ENCODE peak calls at places on chromosomes 1 and 21, in nine cellular contexts. One of them, this sample, is unnamed.

GRCh38 chr1:102593276-102593675 is 515.0 kb downstream of the COL11A1 start:
- DNase-seq in heart right ventricle: no peak
- DNase-seq in OCI-LY7: no peak
- DNase-seq in AG10803: no peak
- DNase-seq in foreskin fibroblast: no peak
- DNase-seq in left ventricle myocardium inferior: no peak
- DNase-seq in body of pancreas: no peak
- DNase-seq in HepG2: no peak
- DNase-seq in fibroblast of the aortic adventitia: no peak
- DNase-seq in this sample: no peak

GRCh38 chr1:59143824-59144223 is 153.1 kb upstream of the FGGY start:
- DNase-seq in fibroblast of the aortic adventitia: peak; percentile 78
- DNase-seq in OCI-LY7: no peak
- DNase-seq in foreskin fibroblast: peak; percentile 68
- DNase-seq in HepG2: no peak
- DNase-seq in left ventricle myocardium inferior: no peak
- DNase-seq in AG10803: peak; percentile 77
- DNase-seq in heart right ventricle: no peak
- DNase-seq in body of pancreas: no peak
- DNase-seq in this sample: no peak

GRCh38 chr1:89974701-89975470 is 20.0 kb upstream of the ZNF326 start:
- DNase-seq in left ventricle myocardium inferior: no peak
- DNase-seq in foreskin fibroblast: peak; percentile 87
- DNase-seq in heart right ventricle: no peak
- DNase-seq in OCI-LY7: no peak
- DNase-seq in body of pancreas: no peak
- DNase-seq in fibroblast of the aortic adventitia: peak; percentile 92
- DNase-seq in HepG2: peak; percentile 28
- DNase-seq in AG10803: peak; percentile 90
- DNase-seq in this sample: no peak

GRCh38 chr1:75588779-75589475 is 22.0 kb downstream of the SLC44A5 start:
- DNase-seq in HepG2: no peak
- DNase-seq in heart right ventricle: no peak
- DNase-seq in left ventricle myocardium inferior: no peak
- DNase-seq in OCI-LY7: no peak
- DNase-seq in AG10803: no peak
- DNase-seq in foreskin fibroblast: no peak
- DNase-seq in fibroblast of the aortic adventitia: no peak
- DNase-seq in body of pancreas: no peak
- DNase-seq in this sample: no peak

GRCh38 chr1:89125571-89126233 is at the start of gene GBP2:
- DNase-seq in body of pancreas: no peak
- DNase-seq in HepG2: peak; percentile 66
- DNase-seq in AG10803: peak; percentile 68
- DNase-seq in left ventricle myocardium inferior: no peak
- DNase-seq in heart right ventricle: no peak
- DNase-seq in OCI-LY7: no peak
- DNase-seq in foreskin fibroblast: peak; percentile 72
- DNase-seq in fibroblast of the aortic adventitia: peak; percentile 77
- DNase-seq in this sample: peak; percentile 33

GRCh38 chr1:236421022-236421421 is 26.9 kb downstream of the EDARADD start:
- DNase-seq in foreskin fibroblast: no peak
- DNase-seq in HepG2: peak; percentile 76
- DNase-seq in left ventricle myocardium inferior: no peak
- DNase-seq in AG10803: peak; percentile 30
- DNase-seq in heart right ventricle: no peak
- DNase-seq in body of pancreas: no peak
- DNase-seq in OCI-LY7: no peak
- DNase-seq in fibroblast of the aortic adventitia: no peak
- DNase-seq in this sample: peak; percentile 5

GRCh38 chr1:223363856-223364684 is at the start of gene SUSD4:
- DNase-seq in heart right ventricle: peak; percentile 42
- DNase-seq in OCI-LY7: peak; percentile 62
- DNase-seq in left ventricle myocardium inferior: peak; percentile 42
- DNase-seq in fibroblast of the aortic adventitia: no peak
- DNase-seq in AG10803: no peak
- DNase-seq in HepG2: no peak
- DNase-seq in body of pancreas: peak; percentile 72
- DNase-seq in foreskin fibroblast: peak; percentile 17
- DNase-seq in this sample: no peak

GRCh38 chr1:20476260-20477038 is 9.6 kb downstream of the CAMK2N1 start:
- DNase-seq in fibroblast of the aortic adventitia: peak; percentile 22
- DNase-seq in AG10803: no peak
- DNase-seq in HepG2: peak; percentile 93
- DNase-seq in foreskin fibroblast: peak; percentile 63
- DNase-seq in body of pancreas: peak; percentile 35
- DNase-seq in heart right ventricle: peak; percentile 36
- DNase-seq in OCI-LY7: no peak
- DNase-seq in left ventricle myocardium inferior: peak; percentile 44
- DNase-seq in this sample: no peak

GRCh38 chr1:228307218-228308023 is 99.2 kb downstream of the TRIM11 start:
- DNase-seq in foreskin fibroblast: no peak
- DNase-seq in body of pancreas: peak; percentile 8
- DNase-seq in heart right ventricle: no peak
- DNase-seq in OCI-LY7: no peak
- DNase-seq in left ventricle myocardium inferior: peak; percentile 14
- DNase-seq in AG10803: no peak
- DNase-seq in fibroblast of the aortic adventitia: no peak
- DNase-seq in HepG2: no peak
- DNase-seq in this sample: no peak

GRCh38 chr21:21268885-21269284 is 270.7 kb downstream of the NCAM2 start:
- DNase-seq in foreskin fibroblast: no peak
- DNase-seq in left ventricle myocardium inferior: no peak
- DNase-seq in OCI-LY7: no peak
- DNase-seq in fibroblast of the aortic adventitia: no peak
- DNase-seq in HepG2: no peak
- DNase-seq in heart right ventricle: no peak
- DNase-seq in AG10803: no peak
- DNase-seq in body of pancreas: no peak
- DNase-seq in this sample: no peak

GRCh38 chr1:64874664-64875063 is 91.7 kb downstream of the JAK1 start:
- DNase-seq in OCI-LY7: no peak
- DNase-seq in left ventricle myocardium inferior: no peak
- DNase-seq in heart right ventricle: no peak
- DNase-seq in foreskin fibroblast: no peak
- DNase-seq in AG10803: no peak
- DNase-seq in HepG2: no peak
- DNase-seq in fibroblast of the aortic adventitia: no peak
- DNase-seq in body of pancreas: no peak
- DNase-seq in this sample: no peak

GRCh38 chr1:168535536-168535935 is 8.3 kb downstream of the XCL2 start:
- DNase-seq in fibroblast of the aortic adventitia: no peak
- DNase-seq in HepG2: no peak
- DNase-seq in OCI-LY7: no peak
- DNase-seq in left ventricle myocardium inferior: no peak
- DNase-seq in foreskin fibroblast: no peak
- DNase-seq in body of pancreas: no peak
- DNase-seq in AG10803: no peak
- DNase-seq in heart right ventricle: no peak
- DNase-seq in this sample: no peak

GRCh38 chr1:208107817-208108608 is 136.2 kb downstream of the PLXNA2 start:
- DNase-seq in left ventricle myocardium inferior: no peak
- DNase-seq in heart right ventricle: no peak
- DNase-seq in AG10803: peak; percentile 61
- DNase-seq in fibroblast of the aortic adventitia: peak; percentile 67
- DNase-seq in OCI-LY7: no peak
- DNase-seq in foreskin fibroblast: peak; percentile 83
- DNase-seq in HepG2: no peak
- DNase-seq in body of pancreas: no peak
- DNase-seq in this sample: no peak

GRCh38 chr1:65924471-65924870 is 131.8 kb downstream of the PDE4B start:
- DNase-seq in left ventricle myocardium inferior: no peak
- DNase-seq in heart right ventricle: no peak
- DNase-seq in HepG2: no peak
- DNase-seq in OCI-LY7: no peak
- DNase-seq in fibroblast of the aortic adventitia: peak; percentile 88
- DNase-seq in AG10803: peak; percentile 65
- DNase-seq in body of pancreas: no peak
- DNase-seq in foreskin fibroblast: peak; percentile 69
- DNase-seq in this sample: peak; percentile 50

GRCh38 chr21:42108941-42109340 is 37.8 kb downstream of the UMODL1 start:
- DNase-seq in left ventricle myocardium inferior: no peak
- DNase-seq in fibroblast of the aortic adventitia: peak; percentile 45
- DNase-seq in OCI-LY7: no peak
- DNase-seq in body of pancreas: no peak
- DNase-seq in AG10803: peak; percentile 27
- DNase-seq in foreskin fibroblast: no peak
- DNase-seq in heart right ventricle: no peak
- DNase-seq in HepG2: no peak
- DNase-seq in this sample: no peak

GRCh38 chr1:51750729-51751128 is 127.8 kb downstream of the NRDC start:
- DNase-seq in OCI-LY7: no peak
- DNase-seq in heart right ventricle: no peak
- DNase-seq in left ventricle myocardium inferior: no peak
- DNase-seq in fibroblast of the aortic adventitia: no peak
- DNase-seq in HepG2: no peak
- DNase-seq in foreskin fibroblast: peak; percentile 66
- DNase-seq in AG10803: no peak
- DNase-seq in body of pancreas: no peak
- DNase-seq in this sample: no peak

GRCh38 chr1:66333463-66334232 is 200.3 kb upstream of the SGIP1 start:
- DNase-seq in fibroblast of the aortic adventitia: no peak
- DNase-seq in foreskin fibroblast: peak; percentile 30
- DNase-seq in HepG2: no peak
- DNase-seq in left ventricle myocardium inferior: peak; percentile 38
- DNase-seq in heart right ventricle: peak; percentile 79
- DNase-seq in OCI-LY7: peak; percentile 47
- DNase-seq in AG10803: no peak
- DNase-seq in body of pancreas: no peak
- DNase-seq in this sample: no peak

GRCh38 chr1:21507511-21508270 is 1.5 kb upstream of the ALPL start:
- DNase-seq in left ventricle myocardium inferior: no peak
- DNase-seq in OCI-LY7: no peak
- DNase-seq in foreskin fibroblast: no peak
- DNase-seq in AG10803: no peak
- DNase-seq in fibroblast of the aortic adventitia: no peak
- DNase-seq in HepG2: no peak
- DNase-seq in heart right ventricle: no peak
- DNase-seq in body of pancreas: no peak
- DNase-seq in this sample: no peak

GRCh38 chr1:216600730-216601426 is 122.4 kb downstream of the ESRRG start:
- DNase-seq in left ventricle myocardium inferior: peak; percentile 73
- DNase-seq in HepG2: peak; percentile 18
- DNase-seq in fibroblast of the aortic adventitia: peak; percentile 64
- DNase-seq in OCI-LY7: no peak
- DNase-seq in AG10803: peak; percentile 71
- DNase-seq in body of pancreas: peak; percentile 74
- DNase-seq in foreskin fibroblast: peak; percentile 91
- DNase-seq in heart right ventricle: peak; percentile 75
- DNase-seq in this sample: peak; percentile 9

GRCh38 chr1:246280551-246280950 is 226.5 kb downstream of the SMYD3 start:
- DNase-seq in OCI-LY7: no peak
- DNase-seq in AG10803: peak; percentile 37
- DNase-seq in body of pancreas: no peak
- DNase-seq in HepG2: peak; percentile 12
- DNase-seq in foreskin fibroblast: peak; percentile 55
- DNase-seq in fibroblast of the aortic adventitia: peak; percentile 65
- DNase-seq in heart right ventricle: no peak
- DNase-seq in left ventricle myocardium inferior: no peak
- DNase-seq in this sample: no peak

DNA sequence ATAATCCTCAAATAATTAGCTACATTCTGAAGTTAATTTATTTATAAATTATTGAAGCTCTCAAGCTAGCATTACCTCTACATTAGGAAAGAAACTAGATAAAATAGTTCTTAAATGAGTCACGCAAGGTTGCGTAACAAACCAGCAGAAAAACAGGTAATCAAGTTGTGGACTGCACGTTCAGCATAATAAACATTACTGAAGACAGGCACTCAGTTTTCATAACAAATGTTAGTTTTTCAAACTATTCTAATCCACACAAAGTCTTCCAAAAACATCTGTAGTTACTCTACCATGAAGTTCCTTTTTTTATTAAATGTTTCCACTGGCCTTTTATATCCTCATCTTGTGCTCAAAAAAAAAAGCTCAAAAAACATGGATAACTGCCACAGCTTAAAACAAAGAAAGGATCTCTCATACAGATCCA is 1.3 kb downstream of the TOR1AIP2 start:
- DNase-seq in AG10803: peak; percentile 25
- DNase-seq in foreskin fibroblast: peak; percentile 63
- DNase-seq in heart right ventricle: no peak
- DNase-seq in fibroblast of the aortic adventitia: peak; percentile 57
- DNase-seq in left ventricle myocardium inferior: no peak
- DNase-seq in HepG2: peak; percentile 73
- DNase-seq in OCI-LY7: peak; percentile 14
- DNase-seq in body of pancreas: peak; percentile 38
- DNase-seq in this sample: no peak
- H3K4me3 ChIP-seq in AG10803: peak overlapping the region; percentile 86
- H3K4me3 ChIP-seq in foreskin fibroblast: peak overlapping the region; percentile 82
- H3K4me3 ChIP-seq in heart right ventricle: peak overlapping the region; percentile 70
- H3K4me3 ChIP-seq in fibroblast of the aortic adventitia: peak overlapping the region; percentile 69
- H3K4me3 ChIP-seq in left ventricle myocardium inferior: peak overlapping the region; percentile 77
- H3K4me3 ChIP-seq in HepG2: peak overlapping the region; percentile 83
- H3K4me3 ChIP-seq in OCI-LY7: peak overlapping the region; percentile 79
- H3K4me3 ChIP-seq in body of pancreas: peak overlapping the region; percentile 68
- H3K4me3 ChIP-seq in this sample: peak overlapping the region; percentile 88

GRCh38 chr1:221834698-221835538 is 93.0 kb upstream of the DUSP10 start:
- DNase-seq in left ventricle myocardium inferior: no peak
- DNase-seq in fibroblast of the aortic adventitia: no peak
- DNase-seq in OCI-LY7: no peak
- DNase-seq in foreskin fibroblast: peak; percentile 47
- DNase-seq in HepG2: peak; percentile 13
- DNase-seq in body of pancreas: no peak
- DNase-seq in heart right ventricle: no peak
- DNase-seq in AG10803: no peak
- DNase-seq in this sample: no peak
- H3K4me3 ChIP-seq in left ventricle myocardium inferior: no peak overlapping the region
- H3K4me3 ChIP-seq in fibroblast of the aortic adventitia: no peak overlapping the region
- H3K4me3 ChIP-seq in OCI-LY7: no peak overlapping the region
- H3K4me3 ChIP-seq in foreskin fibroblast: no peak overlapping the region
- H3K4me3 ChIP-seq in HepG2: no peak overlapping the region
- H3K4me3 ChIP-seq in body of pancreas: no peak overlapping the region
- H3K4me3 ChIP-seq in heart right ventricle: no peak overlapping the region
- H3K4me3 ChIP-seq in AG10803: no peak overlapping the region
- H3K4me3 ChIP-seq in this sample: no peak overlapping the region

GRCh38 chr1:109912873-109913272 is 2.2 kb downstream of the CSF1 start:
- DNase-seq in heart right ventricle: no peak
- DNase-seq in left ventricle myocardium inferior: no peak
- DNase-seq in OCI-LY7: no peak
- DNase-seq in foreskin fibroblast: peak; percentile 82
- DNase-seq in HepG2: no peak
- DNase-seq in fibroblast of the aortic adventitia: peak; percentile 83
- DNase-seq in body of pancreas: no peak
- DNase-seq in AG10803: peak; percentile 77
- DNase-seq in this sample: no peak
- H3K4me3 ChIP-seq in heart right ventricle: peak overlapping the region; percentile 89
- H3K4me3 ChIP-seq in left ventricle myocardium inferior: peak overlapping the region; percentile 96
- H3K4me3 ChIP-seq in OCI-LY7: no peak overlapping the region
- H3K4me3 ChIP-seq in foreskin fibroblast: peak overlapping the region; percentile 96
- H3K4me3 ChIP-seq in HepG2: no peak overlapping the region
- H3K4me3 ChIP-seq in fibroblast of the aortic adventitia: peak overlapping the region; percentile 97
- H3K4me3 ChIP-seq in body of pancreas: no peak overlapping the region
- H3K4me3 ChIP-seq in AG10803: peak overlapping the region; percentile 99
- H3K4me3 ChIP-seq in this sample: peak overlapping the region; percentile 97

DNA sequence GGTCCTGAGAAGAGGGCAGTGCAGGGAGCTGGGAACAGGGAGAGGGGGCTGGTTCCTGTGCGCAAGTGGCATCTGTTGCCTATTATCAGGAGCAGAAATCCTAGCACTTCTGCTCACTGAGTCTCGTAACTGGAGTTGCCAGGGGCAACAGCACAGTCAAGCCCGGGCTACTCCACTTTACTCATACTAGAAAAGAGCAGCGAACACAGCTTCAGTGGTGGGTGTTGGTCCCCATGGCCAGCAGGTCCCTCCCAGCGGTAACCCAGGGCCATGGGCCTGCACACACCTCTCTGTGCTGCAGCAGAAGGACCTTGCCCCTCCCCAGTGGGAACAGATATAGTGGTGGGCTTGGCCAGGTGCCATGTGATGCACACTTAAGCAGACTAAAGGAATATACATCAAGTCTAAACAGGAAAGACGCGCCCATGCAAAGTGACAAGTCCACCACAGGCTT is 8.5 kb downstream of the PYCR2 start:
- DNase-seq in heart right ventricle: no peak
- DNase-seq in body of pancreas: no peak
- DNase-seq in HepG2: no peak
- DNase-seq in left ventricle myocardium inferior: no peak
- DNase-seq in foreskin fibroblast: peak; percentile 73
- DNase-seq in fibroblast of the aortic adventitia: no peak
- DNase-seq in OCI-LY7: no peak
- DNase-seq in AG10803: peak; percentile 18
- DNase-seq in this sample: no peak
- H3K4me3 ChIP-seq in heart right ventricle: no peak overlapping the region
- H3K4me3 ChIP-seq in body of pancreas: no peak overlapping the region
- H3K4me3 ChIP-seq in HepG2: no peak overlapping the region
- H3K4me3 ChIP-seq in left ventricle myocardium inferior: no peak overlapping the region
- H3K4me3 ChIP-seq in foreskin fibroblast: no peak overlapping the region
- H3K4me3 ChIP-seq in fibroblast of the aortic adventitia: no peak overlapping the region
- H3K4me3 ChIP-seq in OCI-LY7: no peak overlapping the region
- H3K4me3 ChIP-seq in AG10803: no peak overlapping the region
- H3K4me3 ChIP-seq in this sample: no peak overlapping the region